ENCODE peak calls at places on chromosome 5, in five cellular contexts. One of them, this sample, is unnamed.

GRCh38 chr5:39697891-39698290 is 273.1 kb upstream of the DAB2 start:
- DNase-seq in mesenchymal stem cell: no peak
- DNase-seq in right atrium auricular region: no peak
- DNase-seq in pancreas: no peak
- DNase-seq in kidney: no peak
- DNase-seq in this sample: no peak

GRCh38 chr5:113090336-113091106 is 113.9 kb downstream of the DCP2 start:
- DNase-seq in mesenchymal stem cell: no peak
- DNase-seq in right atrium auricular region: no peak
- DNase-seq in pancreas: no peak
- DNase-seq in kidney: no peak
- DNase-seq in this sample: no peak

GRCh38 chr5:73125289-73125688 is 4.9 kb downstream of the TMEM171 start:
- DNase-seq in mesenchymal stem cell: no peak
- DNase-seq in right atrium auricular region: no peak
- DNase-seq in pancreas: no peak
- DNase-seq in kidney: no peak
- DNase-seq in this sample: no peak

GRCh38 chr5:91541696-91542095 is 158.6 kb upstream of the ARRDC3 start:
- DNase-seq in mesenchymal stem cell: peak; percentile 17
- DNase-seq in right atrium auricular region: no peak
- DNase-seq in pancreas: no peak
- DNase-seq in kidney: no peak
- DNase-seq in this sample: no peak

GRCh38 chr5:83577036-83577636 is 105.6 kb downstream of the VCAN start:
- DNase-seq in mesenchymal stem cell: peak; percentile 30
- DNase-seq in right atrium auricular region: no peak
- DNase-seq in pancreas: peak; percentile 20
- DNase-seq in kidney: no peak
- DNase-seq in this sample: no peak

GRCh38 chr5:135829179-135829578 is 5.3 kb upstream of the SLC25A48 start:
- DNase-seq in mesenchymal stem cell: no peak
- DNase-seq in right atrium auricular region: no peak
- DNase-seq in pancreas: no peak
- DNase-seq in kidney: no peak
- DNase-seq in this sample: no peak

GRCh38 chr5:35919191-35919590 is 19.2 kb downstream of the CAPSL start:
- DNase-seq in mesenchymal stem cell: peak; percentile 37
- DNase-seq in right atrium auricular region: no peak
- DNase-seq in pancreas: no peak
- DNase-seq in kidney: no peak
- DNase-seq in this sample: peak; percentile 96

GRCh38 chr5:96433066-96433447 is at the start of gene PCSK1:
- DNase-seq in mesenchymal stem cell: no peak
- DNase-seq in right atrium auricular region: no peak
- DNase-seq in pancreas: no peak
- DNase-seq in kidney: no peak
- DNase-seq in this sample: no peak

GRCh38 chr5:1239514-1240251 is 14.5 kb downstream of the SLC6A18 start:
- DNase-seq in mesenchymal stem cell: no peak
- DNase-seq in right atrium auricular region: no peak
- DNase-seq in pancreas: no peak
- DNase-seq in kidney: no peak
- DNase-seq in this sample: no peak

GRCh38 chr5:252546-252945 is 18.9 kb upstream of the PDCD6 start:
- DNase-seq in mesenchymal stem cell: no peak
- DNase-seq in right atrium auricular region: no peak
- DNase-seq in pancreas: no peak
- DNase-seq in kidney: no peak
- DNase-seq in this sample: no peak

GRCh38 chr5:95930541-95930940 is 31.1 kb downstream of the ELL2 start:
- DNase-seq in mesenchymal stem cell: no peak
- DNase-seq in right atrium auricular region: no peak
- DNase-seq in pancreas: no peak
- DNase-seq in kidney: no peak
- DNase-seq in this sample: no peak

GRCh38 chr5:59819806-59820205 is 73.7 kb downstream of the PDE4D start:
- DNase-seq in mesenchymal stem cell: no peak
- DNase-seq in right atrium auricular region: no peak
- DNase-seq in pancreas: no peak
- DNase-seq in kidney: no peak
- DNase-seq in this sample: no peak

GRCh38 chr5:5490774-5491347 is 68.4 kb downstream of the ICE1 start:
- DNase-seq in mesenchymal stem cell: no peak
- DNase-seq in right atrium auricular region: no peak
- DNase-seq in pancreas: no peak
- DNase-seq in kidney: no peak
- DNase-seq in this sample: no peak

GRCh38 chr5:127648997-127649550 is at the start of gene CTXN3:
- DNase-seq in mesenchymal stem cell: no peak
- DNase-seq in right atrium auricular region: no peak
- DNase-seq in pancreas: no peak
- DNase-seq in kidney: no peak
- DNase-seq in this sample: no peak
- H3K4me3 ChIP-seq in mesenchymal stem cell: no peak within 1 kb of the TSS
- H3K4me3 ChIP-seq in right atrium auricular region: no peak within 1 kb of the TSS
- H3K4me3 ChIP-seq in pancreas: no peak within 1 kb of the TSS
- H3K4me3 ChIP-seq in kidney: no peak within 1 kb of the TSS
- H3K4me3 ChIP-seq in this sample: no peak within 1 kb of the TSS

GRCh38 chr5:172414618-172415599 is 39.4 kb downstream of the SH3PXD2B start:
- DNase-seq in mesenchymal stem cell: no peak
- DNase-seq in right atrium auricular region: no peak
- DNase-seq in pancreas: peak; percentile 58
- DNase-seq in kidney: no peak
- DNase-seq in this sample: no peak
- H3K4me1 ChIP-seq in mesenchymal stem cell: peaks cover 45% of the 10 kb centered on the region
- H3K4me1 ChIP-seq in right atrium auricular region: peaks cover 79% of the 10 kb centered on the region
- H3K4me1 ChIP-seq in pancreas: peaks cover 57% of the 10 kb centered on the region
- H3K4me1 ChIP-seq in kidney: peaks cover 12% of the 10 kb centered on the region
- H3K4me1 ChIP-seq in this sample: peaks cover 58% of the 10 kb centered on the region

GRCh38 chr5:157562111-157562581 is 13.4 kb downstream of the ADAM19 start:
- DNase-seq in mesenchymal stem cell: peak; percentile 41
- DNase-seq in right atrium auricular region: no peak
- DNase-seq in pancreas: no peak
- DNase-seq in kidney: no peak
- DNase-seq in this sample: no peak
- H3K4me3 ChIP-seq in mesenchymal stem cell: no peak overlapping the region
- H3K4me3 ChIP-seq in right atrium auricular region: no peak overlapping the region
- H3K4me3 ChIP-seq in pancreas: no peak overlapping the region
- H3K4me3 ChIP-seq in kidney: no peak overlapping the region
- H3K4me3 ChIP-seq in this sample: no peak overlapping the region

GRCh38 chr5:173819521-173819920 is 68.6 kb upstream of the CPEB4 start:
- DNase-seq in mesenchymal stem cell: no peak
- DNase-seq in right atrium auricular region: no peak
- DNase-seq in pancreas: no peak
- DNase-seq in kidney: no peak
- DNase-seq in this sample: no peak

GRCh38 chr5:173817561-173817960 is 70.6 kb upstream of the CPEB4 start:
- DNase-seq in mesenchymal stem cell: no peak
- DNase-seq in right atrium auricular region: no peak
- DNase-seq in pancreas: no peak
- DNase-seq in kidney: no peak
- DNase-seq in this sample: no peak

GRCh38 chr5:173814053-173814452 is 74.1 kb upstream of the CPEB4 start:
- DNase-seq in mesenchymal stem cell: no peak
- DNase-seq in right atrium auricular region: no peak
- DNase-seq in pancreas: no peak
- DNase-seq in kidney: no peak
- DNase-seq in this sample: no peak

GRCh38 chr5:173815571-173815970 is 72.6 kb upstream of the CPEB4 start:
- DNase-seq in mesenchymal stem cell: no peak
- DNase-seq in right atrium auricular region: no peak
- DNase-seq in pancreas: no peak
- DNase-seq in kidney: no peak
- DNase-seq in this sample: no peak

DNA sequence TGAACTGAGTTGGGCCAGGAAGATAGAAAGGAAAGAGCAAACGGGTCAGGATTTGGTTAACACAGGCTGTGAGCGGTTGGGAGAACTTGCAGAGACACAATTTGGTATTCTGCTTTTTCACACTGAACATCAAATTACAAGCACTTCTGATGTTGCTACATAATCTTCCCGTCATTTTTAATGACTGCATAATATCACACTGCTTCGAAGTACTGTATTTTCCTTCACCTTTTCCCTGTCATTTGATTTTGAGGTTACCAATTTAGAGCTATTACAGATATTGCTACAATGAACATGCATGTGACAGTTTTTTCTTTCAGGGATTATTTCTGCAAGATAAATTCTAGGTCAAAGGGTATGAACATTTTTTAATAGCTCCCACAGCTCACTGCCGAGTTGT is 71.4 kb upstream of the CPEB4 start:
- DNase-seq in mesenchymal stem cell: no peak
- DNase-seq in right atrium auricular region: no peak
- DNase-seq in pancreas: no peak
- DNase-seq in kidney: no peak
- DNase-seq in this sample: no peak
- H3K4me1 ChIP-seq in mesenchymal stem cell: peaks cover 5% of the 10 kb centered on the region
- H3K4me1 ChIP-seq in right atrium auricular region: no peaks in the 10 kb centered on the region
- H3K4me1 ChIP-seq in pancreas: no peaks in the 10 kb centered on the region
- H3K4me1 ChIP-seq in kidney: peaks cover 17% of the 10 kb centered on the region
- H3K4me1 ChIP-seq in this sample: peaks cover 4% of the 10 kb centered on the region

GRCh38 chr5:3277590-3278196 is 317.9 kb upstream of the IRX1 start:
- DNase-seq in mesenchymal stem cell: no peak
- DNase-seq in right atrium auricular region: no peak
- DNase-seq in pancreas: no peak
- DNase-seq in kidney: no peak
- DNase-seq in this sample: no peak
- H3K4me3 ChIP-seq in mesenchymal stem cell: no peak overlapping the region
- H3K4me3 ChIP-seq in right atrium auricular region: no peak overlapping the region
- H3K4me3 ChIP-seq in pancreas: no peak overlapping the region
- H3K4me3 ChIP-seq in kidney: no peak overlapping the region
- H3K4me3 ChIP-seq in this sample: no peak overlapping the region

This sample was measured in RWPE2.